ENCODE peak calls at places on chromosomes 3 and 15, in seven cellular contexts. V is A549, H is HFFc6, O is mesothelial cell of epicardium, Z is Peyer's patch, C is dorsolateral prefrontal cortex, B is GM12865. R is an unnamed sample.

GRCh38 chr15:63157891-63158431 is 684 bp upstream of the RPS27L start:
- DNase-seq in V (peak; percentile 86), H (peak; percentile 87), O (peak; percentile 43), Z (no peak), C (no peak), B (peak; percentile 69), R (no peak)

GRCh38 chr3:150177673-150178378 is 207.1 kb upstream of the PFN2 start:
- DNase-seq in V (peak; percentile 53), H (peak; percentile 84), O (no peak), Z (no peak), C (no peak), B (no peak), R (no peak)

GRCh38 chr3:131217296-131217741 is 164.3 kb upstream of the NUDT16 start:
- DNase-seq in V (peak; percentile 52), H (peak; percentile 29), O (no peak), Z (no peak), C (no peak), B (no peak), R (no peak)

GRCh38 chr3:178255315-178255714 is 280.9 kb upstream of the KCNMB2 start:
- DNase-seq in V (no peak), H (no peak), O (no peak), Z (no peak), C (no peak), B (no peak), R (no peak)

GRCh38 chr3:55615694-55616310 is 128.7 kb upstream of the WNT5A start:
- DNase-seq in V (no peak), H (no peak), O (no peak), Z (no peak), C (no peak), B (no peak), R (no peak)

GRCh38 chr15:90231028-90232017 is 2.4 kb downstream of the CIB1 start:
- DNase-seq in V (no peak), H (no peak), O (no peak), Z (peak; percentile 61), C (no peak), B (peak; percentile 85), R (no peak)

GRCh38 chr3:69541059-69541471 is 155.2 kb upstream of the FRMD4B start:
- DNase-seq in V (no peak), H (no peak), O (no peak), Z (no peak), C (no peak), B (no peak), R (no peak)

GRCh38 chr3:16183601-16184270 is 9.3 kb downstream of the GALNT15 start:
- DNase-seq in V (peak; percentile 38), H (peak; percentile 79), O (no peak), Z (no peak), C (no peak), B (no peak), R (peak; percentile 63)

GRCh38 chr3:160376681-160377080 is 22.3 kb downstream of the IFT80 start:
- DNase-seq in V (no peak), H (peak; percentile 35), O (no peak), Z (no peak), C (no peak), B (no peak), R (no peak)

GRCh38 chr15:73865904-73866303 is 7.5 kb upstream of the TBC1D21 start:
- DNase-seq in V (no peak), H (no peak), O (no peak), Z (no peak), C (no peak), B (no peak), R (no peak)

GRCh38 chr15:41020829-41021228 is 67.6 kb downstream of the CHAC1 start:
- DNase-seq in V (no peak), H (no peak), O (no peak), Z (no peak), C (no peak), B (no peak), R (no peak)

GRCh38 chr15:41020311-41020710 is 67.0 kb downstream of the CHAC1 start:
- DNase-seq in V (no peak), H (no peak), O (no peak), Z (no peak), C (no peak), B (no peak), R (no peak)

GRCh38 chr15:41024141-41024540 is 70.9 kb downstream of the CHAC1 start:
- DNase-seq in V (no peak), H (peak; percentile 66), O (no peak), Z (no peak), C (no peak), B (no peak), R (no peak)

GRCh38 chr15:41024880-41025279 is 71.6 kb downstream of the CHAC1 start:
- DNase-seq in V (no peak), H (no peak), O (no peak), Z (no peak), C (no peak), B (no peak), R (no peak)

DNA sequence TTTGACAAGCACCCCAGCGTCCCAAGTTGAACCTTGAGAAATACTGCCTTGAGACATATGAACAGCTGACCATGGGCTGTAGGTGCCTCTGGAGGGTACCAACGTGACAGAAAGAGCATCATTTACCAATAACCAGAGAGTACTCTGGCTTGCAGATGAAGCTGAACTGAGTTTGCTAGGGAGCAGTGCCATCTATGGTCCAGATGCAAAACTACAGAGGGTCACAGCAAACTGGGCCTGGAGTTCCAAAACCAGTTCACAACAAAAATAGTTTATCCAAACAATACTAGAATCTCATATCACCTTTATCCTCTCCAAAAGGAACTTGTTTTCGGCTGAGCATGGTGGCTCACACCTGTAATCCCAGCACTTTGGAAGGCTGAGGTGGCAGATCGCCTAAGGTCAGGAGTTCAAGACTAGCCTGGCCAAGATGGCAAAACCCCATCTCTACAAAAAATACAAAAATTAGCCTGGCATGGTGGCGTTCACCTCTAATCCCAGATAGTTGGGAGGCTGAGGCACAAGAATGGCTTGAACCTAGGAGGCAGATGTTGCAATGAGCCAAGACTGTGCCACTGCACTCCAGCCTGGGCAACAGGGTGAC is 69.3 kb downstream of the CHAC1 start:
- DNase-seq in V (peak; percentile 51), H (peak; percentile 60), O (peak; percentile 45), Z (no peak), C (peak; percentile 48), B (peak; percentile 63), R (no peak)
- TF ChIP-seq CTCF in V (peak; percentile 57), H (peak; percentile 88), O (peak; percentile 59), Z (peak; percentile 74), C (peak; percentile 41), B (peak; percentile 69), R (peak; percentile 75)

DNA sequence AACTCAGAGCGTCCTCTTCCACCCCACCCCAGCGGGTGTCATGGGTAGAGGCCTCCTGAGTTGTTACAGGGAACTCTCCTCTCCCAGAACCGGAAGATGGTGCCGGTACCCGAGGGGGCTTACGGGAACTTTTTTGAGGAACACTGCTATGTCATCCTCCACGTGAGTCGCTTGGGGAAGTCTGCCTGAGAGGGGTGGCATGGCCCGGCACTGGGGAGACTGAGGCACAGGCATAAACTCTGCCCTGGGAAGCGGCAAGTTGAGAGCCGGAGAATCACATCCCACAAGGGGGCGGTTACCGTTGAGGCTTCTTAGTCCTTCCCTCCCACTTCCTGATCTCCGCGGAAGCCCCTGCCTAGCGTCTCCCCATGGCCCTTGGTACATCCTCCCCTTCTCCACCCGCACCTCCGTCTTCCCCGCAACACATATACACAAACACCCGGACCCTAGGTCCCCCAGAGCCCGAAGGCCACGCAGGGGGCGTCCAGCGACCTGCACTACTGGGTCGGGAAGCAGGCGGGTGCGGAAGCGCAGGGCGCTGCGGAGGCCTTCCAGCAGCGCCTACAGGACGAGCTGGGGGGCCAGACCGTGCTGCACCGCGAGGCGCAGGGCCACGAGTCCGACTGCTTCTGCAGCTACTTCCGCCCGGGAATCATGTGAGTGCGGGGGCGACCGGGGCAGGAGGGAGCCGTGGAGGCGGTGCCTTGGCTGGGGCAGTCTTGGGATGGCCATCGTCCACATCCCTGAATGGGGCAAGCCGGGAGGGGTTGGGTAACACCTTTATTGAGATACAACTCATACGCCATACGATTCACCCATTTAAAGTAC is 3.4 kb downstream of the VILL start:
- DNase-seq in V (no peak), H (peak; percentile 68), O (peak; percentile 67), Z (peak; percentile 85), C (peak; percentile 78), B (peak; percentile 90), R (no peak)
- TF ChIP-seq CTCF in V (no peak), H (peak; percentile 51), O (no peak), Z (no peak), C (no peak), B (no peak), R (no peak)

DNA sequence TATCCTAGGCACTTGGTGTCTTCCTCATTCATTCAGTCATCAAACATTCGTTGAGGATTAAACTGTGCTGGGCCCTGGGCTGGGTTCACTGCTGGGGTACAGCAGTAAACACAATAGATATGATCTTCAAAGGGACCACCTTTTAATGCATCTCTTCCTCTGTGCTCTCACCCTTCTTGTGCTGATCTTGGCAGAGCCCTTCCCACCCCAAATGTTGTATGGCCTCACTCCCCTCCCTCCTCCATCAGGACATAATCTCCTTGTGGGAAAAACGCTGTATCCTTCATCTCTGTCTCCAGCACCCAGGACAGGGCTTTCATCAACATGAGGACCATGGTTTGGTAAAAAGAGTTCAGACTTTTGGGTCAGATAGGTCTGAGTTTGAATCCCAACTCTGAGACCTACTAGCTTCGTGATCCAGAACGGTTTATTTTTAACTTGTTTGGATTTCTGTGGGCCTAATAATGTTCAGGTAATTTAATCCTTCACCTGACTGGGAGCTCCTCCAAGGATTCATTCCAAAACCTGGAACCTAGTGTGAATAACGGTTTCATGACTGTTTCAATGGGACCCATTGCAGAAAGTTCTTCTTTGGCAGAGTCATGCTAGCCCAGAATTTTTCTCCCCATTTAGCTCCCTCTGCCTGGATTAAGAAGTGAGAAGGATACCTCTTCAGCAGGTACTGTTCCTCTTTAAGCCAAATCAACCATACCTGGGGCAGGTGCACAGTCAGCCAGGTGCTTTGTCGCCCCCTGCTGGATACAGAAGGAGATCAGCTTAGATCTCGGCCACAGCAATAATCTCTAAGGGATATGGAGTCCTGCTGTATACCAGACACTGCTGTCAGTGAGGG is 5.2 kb upstream of the WNT7A start:
- DNase-seq in V (no peak), H (no peak), O (peak; percentile 78), Z (no peak), C (no peak), B (peak; percentile 55), R (no peak)
- TF ChIP-seq CTCF in V (peak; percentile 66), H (peak; percentile 84), O (peak; percentile 90), Z (peak; percentile 68), C (peak; percentile 26), B (peak; percentile 83), R (peak; percentile 55)

GRCh38 chr3:9915252-9916141 is 1.4 kb upstream of the IL17RC start:
- DNase-seq in V (no peak), H (peak; percentile 51), O (peak; percentile 71), Z (peak; percentile 84), C (peak; percentile 81), B (peak; percentile 46), R (no peak)
- TF ChIP-seq CTCF in V (no peak), H (peak; percentile 75), O (no peak), Z (peak; percentile 62), C (no peak), B (no peak), R (no peak)

GRCh38 chr15:85770722-85771041 is 24.0 kb downstream of the KLHL25 start:
- DNase-seq in V (no peak), H (no peak), O (no peak), Z (no peak), C (no peak), B (no peak), R (no peak)

GRCh38 chr15:85772668-85773067 is 22.1 kb downstream of the KLHL25 start:
- DNase-seq in V (no peak), H (no peak), O (no peak), Z (no peak), C (no peak), B (no peak), R (no peak)

GRCh38 chr15:85773249-85773648 is 21.5 kb downstream of the KLHL25 start:
- DNase-seq in V (no peak), H (no peak), O (no peak), Z (no peak), C (no peak), B (no peak), R (no peak)

GRCh38 chr15:85771276-85771675 is 23.4 kb downstream of the KLHL25 start:
- DNase-seq in V (no peak), H (no peak), O (no peak), Z (no peak), C (no peak), B (no peak), R (no peak)

GRCh38 chr15:85771781-85772445 is 22.8 kb downstream of the KLHL25 start:
- DNase-seq in V (no peak), H (no peak), O (no peak), Z (no peak), C (no peak), B (no peak), R (no peak)
- TF ChIP-seq CTCF in V (no peak), H (no peak), O (no peak), Z (no peak), C (no peak), B (no peak), R (no peak)

R was measured in D721Med.